ENCODE peak calls at places on chromosome 7, in six cellular contexts. W is HCT116, X is K562, K is SK-N-SH, S is HepG2, O is GM12878. D is an unnamed sample.

GRCh38 chr7:106111671-106112117 is 418 bp downstream of the SYPL1 start:
- DNase-seq in W (peak), X (peak), K (peak), S (peak), O (no peak), D (no peak)

GRCh38 chr7:19117081-19117869 is at the start of gene TWIST1:
- DNase-seq in W (no peak), X (no peak), K (peak), S (no peak), O (no peak), D (no peak)

GRCh38 chr7:119413314-119413805 is 859.6 kb upstream of the KCND2 start:
- DNase-seq in W (no peak), X (no peak), K (no peak), S (no peak), O (no peak), D (no peak)

GRCh38 chr7:43294080-43294630 is 181.7 kb downstream of the HECW1 start:
- DNase-seq in W (peak), X (no peak), K (no peak), S (no peak), O (no peak), D (no peak)

GRCh38 chr7:14902589-14902963 is at the start of gene DGKB:
- DNase-seq in W (no peak), X (no peak), K (peak), S (no peak), O (no peak), D (no peak)

GRCh38 chr7:7970620-7971307 is 2.2 kb downstream of the GLCCI1 start:
- DNase-seq in W (no peak), X (peak), K (peak), S (no peak), O (no peak), D (no peak)

GRCh38 chr7:11910253-11910652 is 78.3 kb upstream of the THSD7A start:
- DNase-seq in W (no peak), X (no peak), K (no peak), S (no peak), O (no peak), D (no peak)

GRCh38 chr7:22559829-22560489 is 60.0 kb upstream of the STEAP1B start:
- DNase-seq in W (peak), X (peak), K (peak), S (peak), O (no peak), D (peak)

GRCh38 chr7:47510192-47510591 is 71.7 kb downstream of the TNS3 start:
- DNase-seq in W (no peak), X (no peak), K (no peak), S (no peak), O (no peak), D (no peak)

GRCh38 chr7:17721736-17722285 is 218.5 kb downstream of the SNX13 start:
- DNase-seq in W (no peak), X (no peak), K (no peak), S (no peak), O (no peak), D (no peak)

GRCh38 chr7:135232720-135233119 is 918 bp upstream of the STRA8 start:
- DNase-seq in W (peak), X (peak), K (peak), S (no peak), O (no peak), D (no peak)

GRCh38 chr7:131540491-131541162 is 15.8 kb downstream of the PODXL start:
- DNase-seq in W (no peak), X (no peak), K (no peak), S (peak), O (no peak), D (no peak)

GRCh38 chr7:121107923-121108498 is 119.5 kb downstream of the CPED1 start:
- DNase-seq in W (peak), X (peak), K (peak), S (peak), O (peak), D (peak)

GRCh38 chr7:149819961-149820340 is 18.2 kb upstream of the ZNF862 start:
- DNase-seq in W (no peak), X (no peak), K (no peak), S (no peak), O (no peak), D (no peak)

GRCh38 chr7:99791667-99792356 is 7.8 kb upstream of the CYP3A4 start:
- DNase-seq in W (no peak), X (no peak), K (no peak), S (no peak), O (no peak), D (no peak)

GRCh38 chr7:43808410-43808809 is 49.9 kb downstream of the BLVRA start:
- DNase-seq in W (no peak), X (no peak), K (no peak), S (no peak), O (no peak), D (no peak)

GRCh38 chr7:78020131-78020873 is 221.7 kb downstream of the PHTF2 start:
- DNase-seq in W (peak), X (peak), K (peak), S (peak), O (peak), D (peak)

GRCh38 chr7:27921081-27921836 is 181.3 kb downstream of the TAX1BP1 start:
- DNase-seq in W (peak), X (peak), K (peak), S (peak), O (peak), D (peak)

GRCh38 chr7:34165927-34166550 is 260.7 kb downstream of the BMPER start:
- DNase-seq in W (peak), X (no peak), K (peak), S (peak), O (no peak), D (no peak)

GRCh38 chr7:129845178-129845971 is 107.4 kb downstream of the UBE2H start:
- DNase-seq in W (peak), X (peak), K (no peak), S (no peak), O (no peak), D (peak)

GRCh38 chr7:158649279-158649678 is 55.3 kb downstream of the NCAPG2 start:
- DNase-seq in W (no peak), X (no peak), K (peak), S (peak), O (no peak), D (peak)
- TF ChIP-seq POLR2AphosphoS5 in W (no peak), X (no peak), K (peak), S (no peak), O (no peak), D (no peak)

GRCh38 chr7:91201731-91202130 is 62.5 kb upstream of the FZD1 start:
- DNase-seq in W (no peak), X (no peak), K (peak), S (no peak), O (no peak), D (no peak)

GRCh38 chr7:91194841-91195240 is 69.4 kb upstream of the FZD1 start:
- DNase-seq in W (no peak), X (no peak), K (no peak), S (no peak), O (no peak), D (no peak)

GRCh38 chr7:91193141-91193540 is 71.1 kb upstream of the FZD1 start:
- DNase-seq in W (no peak), X (no peak), K (no peak), S (no peak), O (no peak), D (no peak)

GRCh38 chr7:91196058-91196457 is 68.2 kb upstream of the FZD1 start:
- DNase-seq in W (no peak), X (no peak), K (no peak), S (no peak), O (no peak), D (no peak)

GRCh38 chr7:91198371-91198770 is 65.9 kb upstream of the FZD1 start:
- DNase-seq in W (no peak), X (no peak), K (no peak), S (no peak), O (no peak), D (no peak)
- TF ChIP-seq SIN3A in W (no peak), X (no peak), K (no peak), S (no peak), O (no peak), D (no peak)

GRCh38 chr7:115276791-115277190 is 354.9 kb downstream of the MDFIC start:
- DNase-seq in W (no peak), X (no peak), K (no peak), S (no peak), O (no peak), D (no peak)
- TF ChIP-seq REST in W (no peak), X (no peak), K (no peak), S (no peak), O (no peak), D (no peak)

GRCh38 chr7:20797174-20798080 is 10.7 kb upstream of the SP8 start:
- DNase-seq in W (no peak), X (no peak), K (no peak), S (no peak), O (no peak), D (no peak)
- TF ChIP-seq POLR2AphosphoS5 in W (peak), X (no peak), K (no peak), S (no peak), O (no peak), D (no peak)

GRCh38 chr7:36661135-36661840 is 63.0 kb downstream of the AOAH start:
- DNase-seq in W (peak), X (no peak), K (no peak), S (no peak), O (no peak), D (no peak)
- TF ChIP-seq SIN3A in W (peak), X (no peak), K (no peak), S (no peak), O (no peak), D (no peak)

DNA sequence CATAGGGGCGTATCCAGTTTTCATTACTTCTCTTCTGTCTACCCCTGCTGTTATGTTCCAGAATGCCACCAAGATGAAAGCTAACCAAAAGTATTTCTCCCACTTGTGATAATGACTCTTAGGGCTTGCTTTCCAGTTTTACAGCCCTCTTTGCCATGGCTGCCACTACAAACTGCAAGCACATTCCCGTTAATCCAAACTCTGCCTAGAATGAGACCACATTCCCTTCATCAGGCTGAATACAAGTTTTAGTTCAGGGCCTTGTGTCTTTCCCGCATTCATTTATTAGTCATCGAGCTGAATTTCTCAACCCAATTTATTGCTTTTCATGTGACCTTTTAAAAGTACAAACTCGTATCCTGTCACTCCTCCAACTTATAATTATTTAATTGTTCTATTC is 23.5 kb upstream of the CD36 start:
- DNase-seq in W (no peak), X (no peak), K (no peak), S (no peak), O (no peak), D (no peak)
- TF ChIP-seq REST in W (no peak), X (no peak), K (no peak), S (no peak), O (no peak), D (no peak)

D was measured in Panc1.